ENCODE peak calls at places on chromosomes 6 and 20, in seven cellular contexts. H is pancreas, C is astrocyte of the spinal cord, K is heart left ventricle, V is AG04450, I is fibroblast of pulmonary artery, E is left lung. L is an unnamed sample.
A peak's percentile ranks its signal among the peaks of the same experiment; 100 is the strongest.

GRCh38 chr6:150184850-150185480 is 42.1 kb downstream of the PPP1R14C start:
- DNase-seq in C (no peak), E (no peak), I (no peak), V (no peak), H (no peak), K (no peak), L (no peak)

GRCh38 chr6:118618676-118619377 is 32.6 kb downstream of the CEP85L start:
- DNase-seq in K (peak; percentile 33), E (peak; percentile 43), V (no peak), C (peak; percentile 31), H (peak; percentile 34), I (peak; percentile 53), L (peak; percentile 53)

GRCh38 chr20:48126227-48126740 is 341.0 kb upstream of the SULF2 start:
- DNase-seq in H (no peak), C (no peak), E (no peak), V (no peak), I (no peak), K (no peak), L (no peak)

GRCh38 chr6:80364206-80364605 is 257.7 kb downstream of the BCKDHB start:
- DNase-seq in H (no peak), K (no peak), I (no peak), V (no peak), C (no peak), E (no peak), L (no peak)

GRCh38 chr6:292506-293184 is 358 bp downstream of the DUSP22 start:
- DNase-seq in C (peak; percentile 54), E (peak; percentile 88), K (peak; percentile 81), H (peak; percentile 77), V (no peak), I (peak; percentile 38), L (peak; percentile 84)

GRCh38 chr6:137846772-137847313 is 20.2 kb upstream of the TNFAIP3 start:
- DNase-seq in E (peak; percentile 81), V (no peak), K (peak; percentile 68), C (no peak), I (no peak), H (peak; percentile 55), L (peak; percentile 94)

GRCh38 chr20:5504061-5504739 is 187.4 kb upstream of the PROKR2 start:
- DNase-seq in K (peak; percentile 80), C (peak; percentile 44), I (peak; percentile 53), H (peak; percentile 59), V (no peak), E (peak; percentile 52), L (no peak)

GRCh38 chr20:16178671-16179070 is 394.6 kb downstream of the KIF16B start:
- DNase-seq in H (no peak), K (no peak), C (no peak), V (no peak), I (no peak), E (no peak), L (no peak)

GRCh38 chr6:147214248-147215227 is 10.3 kb downstream of the STXBP5 start:
- DNase-seq in E (no peak), V (no peak), K (no peak), I (no peak), H (no peak), C (no peak), L (no peak)

GRCh38 chr6:140670013-140670412 is 1295.6 kb upstream of the CITED2 start:
- DNase-seq in C (peak; percentile 27), V (no peak), K (no peak), H (no peak), E (no peak), I (peak; percentile 47), L (no peak)

GRCh38 chr20:45826381-45827019 is 612 bp downstream of the TNNC2 start:
- DNase-seq in I (peak; percentile 26), V (no peak), H (no peak), E (peak; percentile 46), C (peak; percentile 65), K (peak; percentile 54), L (no peak)

GRCh38 chr20:35133006-35133405 is 14.1 kb downstream of the EDEM2 start:
- DNase-seq in C (no peak), I (no peak), K (no peak), H (no peak), E (no peak), V (no peak), L (no peak)

GRCh38 chr6:113411006-113411405 is 446.1 kb upstream of the MARCKS start:
- DNase-seq in C (no peak), H (no peak), I (no peak), V (no peak), E (no peak), K (no peak), L (no peak)

GRCh38 chr6:113416166-113416565 is 441.0 kb upstream of the MARCKS start:
- DNase-seq in K (no peak), E (no peak), I (no peak), H (no peak), C (no peak), V (no peak), L (no peak)

GRCh38 chr6:113412589-113413367 is 444.4 kb upstream of the MARCKS start:
- DNase-seq in V (no peak), H (no peak), K (no peak), I (no peak), C (peak; percentile 37), E (no peak), L (no peak)

GRCh38 chr6:113420290-113420689 is 436.9 kb upstream of the MARCKS start:
- DNase-seq in E (no peak), C (no peak), V (no peak), I (no peak), K (no peak), H (no peak), L (no peak)

DNA sequence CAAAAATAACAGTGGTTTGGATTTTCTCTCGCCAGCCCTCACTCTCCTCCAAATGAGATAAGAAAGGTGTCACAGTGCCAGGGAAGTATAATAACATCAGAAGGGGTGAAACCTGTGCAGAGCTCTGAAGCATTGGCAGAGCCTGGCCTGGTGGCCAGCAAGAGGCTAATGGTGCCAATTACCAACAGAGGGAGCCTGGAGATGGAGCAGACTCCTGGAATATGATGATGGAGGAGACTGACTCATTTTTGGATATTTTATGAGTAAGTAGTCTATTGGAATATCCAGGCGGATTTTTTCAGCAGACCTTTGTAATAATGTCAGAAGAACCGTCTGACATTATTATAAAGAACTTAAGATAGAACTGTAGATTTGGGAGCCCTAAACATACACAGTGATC is 442.6 kb upstream of the MARCKS start:
- DNase-seq in H (peak; percentile 49), E (no peak), I (peak; percentile 82), C (peak; percentile 71), V (peak; percentile 36), K (peak; percentile 42), L (no peak)
- TF ChIP-seq CTCF in H (peak; percentile 41), E (no peak), I (peak; percentile 81), C (peak; percentile 73), V (peak; percentile 72), K (peak; percentile 53), L (peak; percentile 22)

DNA sequence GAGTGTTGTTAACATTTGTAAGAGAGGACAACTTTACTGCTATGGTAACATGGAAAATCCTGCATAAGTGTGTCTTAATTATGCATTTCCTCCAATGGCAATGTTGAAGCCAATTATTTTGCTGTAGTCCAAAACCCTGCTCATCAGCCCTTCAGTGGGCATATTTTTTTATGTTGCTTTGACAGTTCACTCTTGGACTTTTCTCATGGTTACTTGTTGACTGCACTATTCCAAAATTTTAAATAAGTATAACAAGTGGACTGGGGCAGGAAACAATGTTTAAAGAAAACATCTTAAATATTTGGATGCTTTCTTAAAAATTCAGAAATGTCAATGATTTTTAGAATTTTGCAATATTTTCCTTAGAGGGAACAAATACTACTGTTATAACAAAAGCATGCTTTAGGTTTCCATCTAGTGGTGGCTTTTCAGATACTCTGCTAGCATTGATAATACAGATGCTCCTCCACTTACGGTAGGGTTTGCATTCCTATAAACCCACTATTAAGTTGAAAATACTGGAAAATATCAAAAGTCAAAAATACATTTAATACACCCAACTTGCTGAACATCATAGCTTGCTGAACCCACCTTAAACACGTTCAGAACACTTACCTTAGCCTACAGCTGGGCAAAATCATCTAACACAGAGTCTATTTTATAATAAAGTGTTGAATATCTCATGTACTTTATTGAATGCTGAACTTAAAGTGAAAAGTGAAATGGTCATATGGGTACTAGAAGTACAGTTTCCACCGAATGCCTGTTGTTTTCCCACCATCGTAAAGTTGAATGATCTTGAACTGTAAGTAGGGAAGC is 86.4 kb downstream of the ADGRG6 start:
- DNase-seq in V (no peak), H (no peak), E (no peak), K (no peak), C (peak; percentile 65), I (peak; percentile 82), L (no peak)
- TF ChIP-seq CTCF in V (peak; percentile 78), H (peak; percentile 32), E (peak; percentile 60), K (peak; percentile 52), C (peak; percentile 73), I (peak; percentile 79), L (peak; percentile 69)

GRCh38 chr6:154706389-154706788 is 26.8 kb upstream of the SCAF8 start:
- DNase-seq in I (no peak), C (no peak), E (no peak), H (no peak), K (no peak), V (no peak), L (no peak)

GRCh38 chr6:154709621-154710020 is 23.6 kb upstream of the SCAF8 start:
- DNase-seq in K (no peak), I (peak; percentile 35), V (no peak), C (no peak), H (no peak), E (no peak), L (no peak)

GRCh38 chr6:154703094-154703493 is 30.1 kb upstream of the SCAF8 start:
- DNase-seq in K (no peak), C (no peak), I (no peak), V (no peak), E (no peak), H (no peak), L (no peak)

GRCh38 chr6:154710689-154711088 is 22.5 kb upstream of the SCAF8 start:
- DNase-seq in V (no peak), E (no peak), C (no peak), I (no peak), K (no peak), H (no peak), L (no peak)

DNA sequence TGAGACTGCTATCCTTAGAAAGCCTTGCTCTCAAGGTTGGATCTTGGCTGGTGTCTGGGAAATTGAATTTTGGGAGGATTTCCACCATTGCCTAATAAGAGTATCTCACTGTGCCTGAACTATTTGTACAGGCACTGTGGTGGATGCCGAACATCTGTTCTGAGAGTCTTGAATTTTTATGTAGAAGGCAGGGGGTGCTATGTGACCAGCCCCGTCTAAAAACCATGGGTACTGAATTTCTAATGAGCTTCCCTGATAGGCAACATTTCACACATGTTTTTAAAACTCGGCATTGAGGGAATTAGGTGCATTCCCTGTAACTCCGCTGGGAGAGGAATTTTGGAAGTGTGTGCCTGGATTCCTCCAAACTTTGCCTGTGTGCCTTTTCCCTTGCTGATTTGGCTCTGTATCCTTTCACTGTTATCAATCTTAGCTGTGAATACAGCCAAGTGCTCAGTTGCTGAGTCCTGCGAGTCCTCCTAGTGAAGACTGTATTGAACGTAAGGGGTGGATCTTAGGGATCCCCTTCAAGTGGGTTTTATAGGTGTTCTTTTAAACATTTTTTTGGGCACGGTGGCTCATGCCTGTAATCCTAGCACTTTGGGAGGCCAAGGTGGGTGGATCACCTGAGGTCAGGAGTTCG is 27.6 kb upstream of the SCAF8 start:
- DNase-seq in V (no peak), C (no peak), I (peak; percentile 15), H (no peak), K (no peak), E (no peak), L (no peak)
- TF ChIP-seq CTCF in V (peak; percentile 13), C (no peak), I (peak; percentile 3), H (no peak), K (no peak), E (no peak), L (no peak)

DNA sequence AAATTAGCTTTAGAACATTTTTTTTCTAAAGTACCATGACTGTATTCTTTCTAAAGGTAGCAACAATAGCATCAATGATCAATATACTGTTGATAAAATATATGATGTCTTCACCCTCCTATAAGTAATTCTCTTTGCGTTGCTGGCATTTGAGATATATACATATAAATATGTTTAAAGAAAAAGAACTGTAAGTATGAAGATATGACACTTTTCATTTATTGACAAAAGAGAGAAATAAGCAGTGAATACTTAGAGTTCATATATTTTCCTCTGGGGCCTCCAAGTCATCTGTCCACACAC is 49.4 kb upstream of the SCGN start:
- DNase-seq in C (peak; percentile 4), I (no peak), E (no peak), V (no peak), K (no peak), H (no peak), L (no peak)
- TF ChIP-seq CTCF in C (no peak), I (no peak), E (no peak), V (no peak), K (no peak), H (no peak), L (peak; percentile 52)